ENCODE peak calls at places on chromosomes 16 and 17, in four cellular contexts. O, L, T and A are unnamed samples.

GRCh38 chr16:77059441-77059840 is 131.5 kb upstream of the MON1B start:
- DNase-seq in T (no peak), O (no peak), L (no peak), A (no peak)

GRCh38 chr17:83050651-83051422 is 28.6 kb upstream of the METRNL start:
- DNase-seq in O (no peak), L (no peak), T (peak), A (no peak)

GRCh38 chr16:77191259-77191969 is 424 bp downstream of the MON1B start:
- DNase-seq in L (peak), T (no peak), O (no peak), A (peak)

GRCh38 chr16:72357860-72358259 is 185.9 kb upstream of the PMFBP1 start:
- DNase-seq in L (no peak), T (no peak), O (no peak), A (no peak)

GRCh38 chr16:71441348-71441781 is 489 bp downstream of the TLE7 start:
- DNase-seq in T (no peak), L (no peak), O (no peak), A (no peak)

GRCh38 chr16:78045865-78046581 is 23.7 kb downstream of the CLEC3A start:
- DNase-seq in T (no peak), L (peak), O (peak), A (peak)

GRCh38 chr16:87744750-87745514 is 20.9 kb downstream of the KLHDC4 start:
- DNase-seq in L (no peak), T (no peak), O (no peak), A (no peak)

GRCh38 chr16:68644715-68645493 is at the start of gene CDH3:
- DNase-seq in O (peak), L (peak), T (no peak), A (peak)

GRCh38 chr16:49085689-49086088 is 195.9 kb downstream of the CBLN1 start:
- DNase-seq in L (no peak), T (no peak), O (no peak), A (no peak)

GRCh38 chr17:27649929-27650328 is 18.9 kb downstream of the LGALS9 start:
- DNase-seq in T (no peak), L (no peak), O (no peak), A (no peak)

GRCh38 chr17:19729900-19730299 is 13.5 kb upstream of the SLC47A2 start:
- DNase-seq in O (no peak), T (no peak), L (no peak), A (no peak)

GRCh38 chr16:28984619-28985135 is at the start of gene LAT:
- DNase-seq in L (no peak), O (no peak), T (no peak), A (no peak)

GRCh38 chr17:50471009-50471905 is 2.6 kb upstream of the CHAD start:
- DNase-seq in O (no peak), T (no peak), L (no peak), A (no peak)

GRCh38 chr16:11706180-11706742 is 36.4 kb downstream of the TXNDC11 start:
- DNase-seq in T (no peak), O (no peak), L (no peak), A (no peak)

GRCh38 chr16:30805370-30806169 is 18.6 kb upstream of the ZNF629 start:
- DNase-seq in O (peak), T (peak), L (peak), A (peak)

GRCh38 chr17:73566905-73567782 is 77.1 kb downstream of the SDK2 start:
- DNase-seq in L (peak), T (no peak), O (no peak), A (no peak)

GRCh38 chr17:16521070-16521727 is 29.2 kb upstream of the LRRC75A start:
- DNase-seq in L (peak), O (peak), T (peak), A (peak)

GRCh38 chr16:56815721-56816120 is 49.3 kb upstream of the SLC12A3 start:
- DNase-seq in O (no peak), T (no peak), L (no peak), A (no peak)

GRCh38 chr17:32875904-32876413 is 965 bp downstream of the MYO1D start:
- DNase-seq in O (no peak), L (no peak), T (no peak), A (no peak)

GRCh38 chr16:30166202-30166902 is 17.1 kb upstream of the CORO1A start:
- DNase-seq in L (no peak), T (no peak), O (no peak), A (no peak)

GRCh38 chr16:12896562-12896961 is 4.8 kb upstream of the SHISA9 start:
- DNase-seq in O (no peak), L (peak), T (peak), A (no peak)

GRCh38 chr16:5296163-5296562 is 198.6 kb upstream of the EEF2KMT start:
- DNase-seq in T (no peak), O (no peak), L (no peak), A (no peak)

GRCh38 chr16:88005148-88005547 is 53.9 kb downstream of the BANP start:
- DNase-seq in O (no peak), T (no peak), L (peak), A (peak)

GRCh38 chr16:10765772-10766171 is 22.1 kb downstream of the NUBP1 start:
- DNase-seq in T (no peak), L (no peak), O (no peak), A (no peak)

GRCh38 chr16:55492756-55493380 is 13.9 kb downstream of the MMP2 start:
- DNase-seq in O (no peak), L (no peak), T (no peak), A (no peak)

GRCh38 chr17:35523296-35523695 is 14.2 kb downstream of the SLFN12L start:
- DNase-seq in T (no peak), O (no peak), L (no peak), A (no peak)

GRCh38 chr17:9224485-9224884 is 203.2 kb downstream of the NTN1 start:
- DNase-seq in L (no peak), O (no peak), T (no peak), A (no peak)

GRCh38 chr17:75447951-75448856 is 8.2 kb upstream of the TMEM94 start:
- DNase-seq in T (no peak), L (no peak), O (no peak), A (no peak)

GRCh38 chr17:17350491-17351355 is 47.5 kb downstream of the NT5M start:
- DNase-seq in O (no peak), T (peak), L (peak), A (no peak)

GRCh38 chr17:40190197-40191021 is 13.1 kb downstream of the RAPGEFL1 start:
- DNase-seq in L (peak), T (peak), O (peak), A (peak)

GRCh38 chr16:4384497-4384896 is 12.8 kb downstream of the VASN start:
- DNase-seq in O (no peak), T (no peak), L (no peak), A (peak)

GRCh38 chr17:1709971-1710806 is at the start of gene TLCD2:
- DNase-seq in L (peak), T (peak), O (peak), A (peak)

GRCh38 chr17:82751171-82751570 is 694 bp upstream of the TBCD start:
- DNase-seq in L (no peak), O (no peak), T (no peak), A (no peak)

GRCh38 chr17:58764373-58764772 is 8.7 kb downstream of the PPM1E start:
- DNase-seq in L (no peak), O (no peak), T (no peak), A (peak)

GRCh38 chr17:76492989-76493501 is 8.2 kb downstream of the RHBDF2 start:
- DNase-seq in L (no peak), O (no peak), T (no peak), A (no peak)

GRCh38 chr17:7897773-7898172 is 9.2 kb downstream of the CHD3 start:
- DNase-seq in L (no peak), T (no peak), O (no peak), A (no peak)

DNA sequence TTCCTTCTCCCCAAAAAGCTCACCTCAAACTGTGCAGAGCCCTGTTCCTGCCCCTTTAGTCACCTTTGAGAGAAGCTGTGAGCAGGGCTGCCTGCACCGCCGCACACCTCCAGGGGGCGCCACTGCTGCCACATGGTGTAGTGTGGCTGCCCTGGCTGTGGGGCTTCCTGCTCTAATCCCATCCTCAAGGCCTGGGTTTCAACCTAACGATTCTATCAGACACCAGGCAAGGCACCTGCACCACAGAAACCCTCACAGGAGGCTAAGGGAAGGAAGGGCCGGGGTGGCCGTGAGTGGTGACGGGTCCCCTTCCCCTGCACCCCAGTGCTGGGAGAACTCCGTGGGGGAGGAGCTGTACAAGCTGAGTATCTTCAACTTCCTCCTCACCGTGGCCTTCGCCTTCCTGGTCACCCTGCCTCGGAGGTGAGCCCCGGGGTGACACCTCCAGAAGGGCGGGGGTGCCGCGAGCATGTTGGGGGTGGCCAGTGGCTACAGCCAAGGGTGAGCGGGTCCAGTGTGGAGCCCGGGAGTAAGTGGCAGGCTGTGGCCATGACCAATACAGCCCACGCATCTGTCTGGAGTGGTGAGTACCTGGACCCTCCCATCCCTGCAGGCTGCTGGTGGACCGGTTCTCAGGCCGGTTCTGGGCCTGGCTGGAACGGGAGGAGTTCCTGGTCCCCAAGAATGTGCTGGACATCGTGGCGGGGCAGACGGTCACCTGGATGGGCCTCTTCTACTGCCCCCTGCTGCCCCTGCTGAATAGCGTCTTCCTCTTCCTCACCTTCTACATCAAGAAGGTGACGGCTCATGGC is 7.0 kb downstream of the TMC8 start:
- DNase-seq in O (no peak), T (peak), L (no peak), A (no peak)
- TF ChIP-seq CTCF in O (peak), T (peak), L (peak), A (peak)

GRCh38 chr16:65964752-65965151 is 401.7 kb upstream of the CDH5 start:
- DNase-seq in L (no peak), T (no peak), O (no peak), A (no peak)
- TF ChIP-seq CTCF in L (no peak), T (peak), O (no peak), A (no peak)

DNA sequence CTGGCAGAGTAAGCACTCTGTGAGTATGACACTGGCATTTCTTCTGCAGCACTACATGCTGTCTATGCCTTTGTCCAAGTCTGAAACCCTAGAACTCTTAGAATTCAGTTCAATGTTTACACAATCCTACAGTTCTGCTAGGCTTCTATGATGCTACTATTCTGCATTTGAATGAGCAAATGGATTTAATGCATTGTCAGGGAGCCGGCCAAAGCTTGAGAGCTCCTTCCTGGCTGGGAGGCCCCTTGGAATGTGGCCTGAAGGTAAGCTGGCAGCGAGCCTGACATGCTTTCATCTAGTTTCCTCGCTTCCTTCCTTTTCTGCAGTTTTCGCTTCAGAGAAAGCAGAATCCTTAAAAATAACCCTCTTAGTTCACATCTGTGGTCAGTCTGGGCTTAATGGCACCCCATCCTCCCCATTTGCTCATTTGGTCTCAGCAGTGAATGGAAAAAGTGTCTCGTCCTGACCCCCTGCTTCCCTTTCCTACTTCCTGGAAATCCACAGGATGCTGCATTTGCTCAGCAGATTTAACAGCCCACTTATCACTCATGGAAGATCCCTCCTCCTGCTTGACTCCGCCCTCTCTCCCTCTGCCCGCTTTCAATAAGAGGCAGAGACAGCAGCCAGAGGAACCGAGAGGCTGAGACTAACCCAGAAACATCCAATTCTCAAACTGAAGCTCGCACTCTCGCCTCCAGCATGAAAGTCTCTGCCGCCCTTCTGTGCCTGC is at the start of gene CCL2:
- DNase-seq in O (no peak), L (peak), T (peak), A (peak)
- TF ChIP-seq CTCF in O (no peak), L (no peak), T (no peak), A (no peak)

GRCh38 chr17:3667366-3668278 is 756 bp downstream of the TAX1BP3 start:
- DNase-seq in T (peak), O (peak), L (peak), A (peak)
- TF ChIP-seq CTCF in T (no peak), O (no peak), L (no peak), A (no peak)

GRCh38 chr16:1890024-1890700 is 18.2 kb upstream of the MEIOB start:
- DNase-seq in O (no peak), L (no peak), T (no peak), A (no peak)

GRCh38 chr16:1884889-1885288 is 12.9 kb upstream of the MEIOB start:
- DNase-seq in T (no peak), O (no peak), L (no peak), A (no peak)

GRCh38 chr16:1879477-1879876 is 7.5 kb upstream of the MEIOB start:
- DNase-seq in O (no peak), L (no peak), T (no peak), A (no peak)

GRCh38 chr16:1887711-1888354 is 15.9 kb upstream of the MEIOB start:
- DNase-seq in O (no peak), T (no peak), L (no peak), A (no peak)

DNA sequence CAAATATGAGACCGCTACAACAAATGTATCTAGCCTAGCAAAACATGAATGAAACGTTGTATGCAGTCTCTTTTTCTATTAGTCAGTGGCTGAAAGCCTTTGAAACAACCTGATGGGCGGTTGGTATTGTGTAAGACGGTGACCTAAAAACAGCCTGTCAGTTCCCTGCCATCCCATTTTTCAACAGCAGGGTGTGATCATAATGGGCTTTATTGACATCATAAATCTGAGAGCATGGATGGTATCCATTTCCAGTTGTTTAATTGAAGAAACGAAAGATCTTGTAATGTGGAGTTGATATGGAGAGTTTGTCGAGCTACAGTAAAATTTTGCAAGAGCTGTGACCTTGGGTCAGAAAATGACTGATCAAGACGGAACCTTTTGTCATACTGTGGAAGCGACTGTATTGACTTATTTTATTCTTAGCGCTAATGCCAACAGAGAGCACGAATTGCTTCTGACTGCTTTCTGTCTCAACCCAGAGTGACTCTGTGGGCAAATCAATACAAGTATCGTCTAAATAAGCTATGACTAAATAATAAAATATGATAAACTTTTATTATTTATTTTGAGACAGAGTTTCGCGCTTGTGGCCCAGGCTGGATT is 12.3 kb upstream of the MEIOB start:
- DNase-seq in L (no peak), T (no peak), O (no peak), A (no peak)
- TF ChIP-seq CTCF in L (peak), T (peak), O (peak), A (peak)

GRCh38 chr17:68511254-68511670 is 968 bp upstream of the PRKAR1A start:
- DNase-seq in O (no peak), T (no peak), L (no peak), A (no peak)
- TF ChIP-seq CTCF in O (peak), T (no peak), L (no peak), A (no peak)

DNA sequence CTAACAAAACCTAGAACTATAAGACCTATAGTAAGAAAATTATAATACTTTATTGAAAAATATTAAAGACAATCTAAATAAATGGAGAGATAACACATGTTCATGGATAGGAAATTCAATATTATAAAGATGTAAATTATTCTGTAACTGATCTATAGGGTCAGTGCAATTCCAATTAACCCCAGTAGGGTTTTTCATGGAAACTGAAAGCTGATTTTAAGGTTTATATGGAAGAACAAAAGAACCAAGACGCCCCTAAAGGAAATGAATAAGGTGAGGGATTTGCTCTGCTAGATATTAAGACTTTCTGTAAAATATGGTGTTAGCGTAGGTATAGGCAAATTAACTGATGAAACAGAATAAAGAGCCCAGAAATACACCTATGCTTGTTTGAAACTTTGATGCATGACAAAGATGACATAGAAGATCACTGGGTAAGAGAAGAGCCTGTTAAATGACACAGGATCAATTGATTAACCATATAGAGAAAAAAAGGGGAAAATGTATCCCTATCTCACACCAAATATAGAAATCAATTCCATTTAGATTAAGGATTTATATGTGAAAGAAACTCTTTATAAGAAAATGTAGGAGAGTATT is 3.0 kb downstream of the ICAM2 start:
- DNase-seq in T (no peak), L (no peak), O (no peak), A (no peak)
- TF ChIP-seq CTCF in T (no peak), L (peak), O (peak), A (peak)

GRCh38 chr17:81373536-81374160 is 21.6 kb upstream of the BAHCC1 start:
- DNase-seq in T (no peak), L (no peak), O (no peak), A (no peak)

GRCh38 chr17:81368623-81369022 is 26.6 kb upstream of the BAHCC1 start:
- DNase-seq in O (no peak), T (no peak), L (no peak), A (no peak)

GRCh38 chr17:81374890-81375289 is 20.4 kb upstream of the BAHCC1 start:
- DNase-seq in L (no peak), T (no peak), O (no peak), A (no peak)

GRCh38 chr17:81370304-81370703 is 25.0 kb upstream of the BAHCC1 start:
- DNase-seq in L (no peak), T (no peak), O (no peak), A (no peak)

GRCh38 chr17:81371910-81372760 is 23.1 kb upstream of the BAHCC1 start:
- DNase-seq in T (peak), L (peak), O (no peak), A (peak)
- TF ChIP-seq CTCF in T (peak), L (peak), O (peak), A (peak)

GRCh38 chr16:3094289-3095027 is 4.6 kb downstream of the ZSCAN10 start:
- DNase-seq in T (peak), L (peak), O (no peak), A (no peak)
- TF ChIP-seq CTCF in T (peak), L (peak), O (peak), A (peak)

GRCh38 chr16:21602785-21603184 is 3.4 kb downstream of the METTL9 start:
- DNase-seq in L (no peak), T (no peak), O (no peak), A (no peak)

GRCh38 chr16:21597571-21598030 is 1.8 kb upstream of the METTL9 start:
- DNase-seq in O (no peak), T (no peak), L (no peak), A (no peak)

GRCh38 chr16:21599994-21600773 is 807 bp downstream of the METTL9 start:
- DNase-seq in L (peak), T (no peak), O (no peak), A (no peak)

GRCh38 chr16:21598676-21599157 is 660 bp upstream of the METTL9 start:
- DNase-seq in T (no peak), O (no peak), L (no peak), A (no peak)

GRCh38 chr16:21599158-21599993 is at the start of gene METTL9:
- DNase-seq in T (peak), O (peak), L (peak), A (peak)
- TF ChIP-seq CTCF in T (peak), O (no peak), L (peak), A (no peak)